ENCODE peak calls at places on chromosomes 2 and 18, in six cellular contexts. One of them, this sample, is unnamed.

GRCh38 chr18:34121157-34121807 is 103.4 kb downstream of the NOL4 start:
- DNase-seq in Right ventricle myocardium superior: no peak
- DNase-seq in dermis blood vessel endothelial cell: no peak
- DNase-seq in AG08395: peak
- DNase-seq in nucleus accumbens: no peak
- DNase-seq in activated T-helper 1 cell treated with Interleukin-2 at 50 U/mL for 16 hours: no peak
- DNase-seq in this sample: no peak

GRCh38 chr2:127128508-127128907 is 21.6 kb upstream of the BIN1 start:
- DNase-seq in Right ventricle myocardium superior: no peak
- DNase-seq in dermis blood vessel endothelial cell: no peak
- DNase-seq in AG08395: no peak
- DNase-seq in nucleus accumbens: no peak
- DNase-seq in activated T-helper 1 cell treated with Interleukin-2 at 50 U/mL for 16 hours: no peak
- DNase-seq in this sample: no peak

GRCh38 chr2:2587364-2587763 is 256.3 kb upstream of the MYT1L start:
- DNase-seq in Right ventricle myocardium superior: no peak
- DNase-seq in dermis blood vessel endothelial cell: no peak
- DNase-seq in AG08395: no peak
- DNase-seq in nucleus accumbens: no peak
- DNase-seq in activated T-helper 1 cell treated with Interleukin-2 at 50 U/mL for 16 hours: no peak
- DNase-seq in this sample: no peak

GRCh38 chr2:152189622-152190495 is 14.3 kb upstream of the STAM2 start:
- DNase-seq in Right ventricle myocardium superior: no peak
- DNase-seq in dermis blood vessel endothelial cell: peak
- DNase-seq in AG08395: peak
- DNase-seq in nucleus accumbens: peak
- DNase-seq in activated T-helper 1 cell treated with Interleukin-2 at 50 U/mL for 16 hours: no peak
- DNase-seq in this sample: no peak

GRCh38 chr2:67649331-67650071 is 252.4 kb downstream of the ETAA1 start:
- DNase-seq in Right ventricle myocardium superior: peak
- DNase-seq in dermis blood vessel endothelial cell: peak
- DNase-seq in AG08395: peak
- DNase-seq in nucleus accumbens: no peak
- DNase-seq in activated T-helper 1 cell treated with Interleukin-2 at 50 U/mL for 16 hours: no peak
- DNase-seq in this sample: no peak

GRCh38 chr2:134466141-134466540 is 212.3 kb downstream of the MGAT5 start:
- DNase-seq in Right ventricle myocardium superior: no peak
- DNase-seq in dermis blood vessel endothelial cell: peak
- DNase-seq in AG08395: no peak
- DNase-seq in nucleus accumbens: no peak
- DNase-seq in activated T-helper 1 cell treated with Interleukin-2 at 50 U/mL for 16 hours: no peak
- DNase-seq in this sample: no peak

GRCh38 chr2:7010376-7010775 is 93.2 kb downstream of the RNF144A start:
- DNase-seq in Right ventricle myocardium superior: no peak
- DNase-seq in dermis blood vessel endothelial cell: peak
- DNase-seq in AG08395: peak
- DNase-seq in nucleus accumbens: no peak
- DNase-seq in activated T-helper 1 cell treated with Interleukin-2 at 50 U/mL for 16 hours: no peak
- DNase-seq in this sample: no peak

GRCh38 chr18:63789327-63789726 is 14.1 kb downstream of the SERPINB7 start:
- DNase-seq in Right ventricle myocardium superior: no peak
- DNase-seq in dermis blood vessel endothelial cell: no peak
- DNase-seq in AG08395: no peak
- DNase-seq in nucleus accumbens: no peak
- DNase-seq in activated T-helper 1 cell treated with Interleukin-2 at 50 U/mL for 16 hours: no peak
- DNase-seq in this sample: no peak

GRCh38 chr18:9380101-9380500 is 45.5 kb downstream of the TWSG1 start:
- DNase-seq in Right ventricle myocardium superior: no peak
- DNase-seq in dermis blood vessel endothelial cell: no peak
- DNase-seq in AG08395: peak
- DNase-seq in nucleus accumbens: no peak
- DNase-seq in activated T-helper 1 cell treated with Interleukin-2 at 50 U/mL for 16 hours: no peak
- DNase-seq in this sample: no peak

GRCh38 chr2:29753676-29754444 is 167.5 kb downstream of the ALK start:
- DNase-seq in Right ventricle myocardium superior: no peak
- DNase-seq in dermis blood vessel endothelial cell: no peak
- DNase-seq in AG08395: peak
- DNase-seq in nucleus accumbens: no peak
- DNase-seq in activated T-helper 1 cell treated with Interleukin-2 at 50 U/mL for 16 hours: no peak
- DNase-seq in this sample: no peak

GRCh38 chr2:219442206-219443015 is 7.8 kb downstream of the SPEG start:
- DNase-seq in Right ventricle myocardium superior: peak
- DNase-seq in dermis blood vessel endothelial cell: no peak
- DNase-seq in AG08395: no peak
- DNase-seq in nucleus accumbens: no peak
- DNase-seq in activated T-helper 1 cell treated with Interleukin-2 at 50 U/mL for 16 hours: no peak
- DNase-seq in this sample: peak

GRCh38 chr2:72576459-72576858 is 249.4 kb downstream of the EXOC6B start:
- DNase-seq in Right ventricle myocardium superior: no peak
- DNase-seq in dermis blood vessel endothelial cell: no peak
- DNase-seq in AG08395: no peak
- DNase-seq in nucleus accumbens: no peak
- DNase-seq in activated T-helper 1 cell treated with Interleukin-2 at 50 U/mL for 16 hours: no peak
- DNase-seq in this sample: no peak

GRCh38 chr2:213068681-213069359 is 82.6 kb downstream of the IKZF2 start:
- DNase-seq in Right ventricle myocardium superior: no peak
- DNase-seq in dermis blood vessel endothelial cell: no peak
- DNase-seq in AG08395: no peak
- DNase-seq in nucleus accumbens: no peak
- DNase-seq in activated T-helper 1 cell treated with Interleukin-2 at 50 U/mL for 16 hours: no peak
- DNase-seq in this sample: no peak

GRCh38 chr2:179429060-179429471 is 164.4 kb upstream of the SESTD1 start:
- DNase-seq in Right ventricle myocardium superior: no peak
- DNase-seq in dermis blood vessel endothelial cell: no peak
- DNase-seq in AG08395: no peak
- DNase-seq in nucleus accumbens: no peak
- DNase-seq in activated T-helper 1 cell treated with Interleukin-2 at 50 U/mL for 16 hours: no peak
- DNase-seq in this sample: no peak

GRCh38 chr2:217610411-217610814 is 392.4 kb downstream of the TNS1 start:
- DNase-seq in Right ventricle myocardium superior: no peak
- DNase-seq in dermis blood vessel endothelial cell: no peak
- DNase-seq in AG08395: no peak
- DNase-seq in nucleus accumbens: no peak
- DNase-seq in activated T-helper 1 cell treated with Interleukin-2 at 50 U/mL for 16 hours: peak
- DNase-seq in this sample: no peak

GRCh38 chr2:77839102-77839501 is 316.9 kb upstream of the LRRTM4 start:
- DNase-seq in Right ventricle myocardium superior: no peak
- DNase-seq in dermis blood vessel endothelial cell: no peak
- DNase-seq in AG08395: no peak
- DNase-seq in nucleus accumbens: no peak
- DNase-seq in activated T-helper 1 cell treated with Interleukin-2 at 50 U/mL for 16 hours: no peak
- DNase-seq in this sample: no peak